ENCODE peak calls at places on chromosomes 6 and 20, in ten cellular contexts. One of them, this sample, is unnamed.

GRCh38 chr20:64065973-64066341 is 3.0 kb downstream of the TCEA2 start:
- DNase-seq in CD8-positive, alpha-beta T cell: no peak
- DNase-seq in kidney epithelial cell: peak
- DNase-seq in kidney: no peak
- DNase-seq in A549: peak
- DNase-seq in progenitor cell of endocrine pancreas: no peak
- DNase-seq in cardiac fibroblast: peak
- DNase-seq in stomach: no peak
- DNase-seq in IMR-90: peak
- DNase-seq in cardiac muscle cell: peak
- DNase-seq in this sample: peak

GRCh38 chr6:89385846-89386245 is 26.2 kb downstream of the RRAGD start:
- DNase-seq in stomach: no peak
- DNase-seq in progenitor cell of endocrine pancreas: no peak
- DNase-seq in kidney: no peak
- DNase-seq in cardiac fibroblast: no peak
- DNase-seq in IMR-90: no peak
- DNase-seq in cardiac muscle cell: no peak
- DNase-seq in A549: no peak
- DNase-seq in kidney epithelial cell: no peak
- DNase-seq in CD8-positive, alpha-beta T cell: no peak
- DNase-seq in this sample: no peak

GRCh38 chr6:158663465-158664167 is 13.8 kb downstream of the SYTL3 start:
- DNase-seq in cardiac fibroblast: no peak
- DNase-seq in A549: no peak
- DNase-seq in CD8-positive, alpha-beta T cell: no peak
- DNase-seq in kidney: no peak
- DNase-seq in IMR-90: no peak
- DNase-seq in cardiac muscle cell: no peak
- DNase-seq in kidney epithelial cell: no peak
- DNase-seq in stomach: peak
- DNase-seq in progenitor cell of endocrine pancreas: no peak
- DNase-seq in this sample: no peak

GRCh38 chr6:101117397-101118185 is 236.5 kb upstream of the ASCC3 start:
- DNase-seq in kidney epithelial cell: no peak
- DNase-seq in cardiac fibroblast: no peak
- DNase-seq in kidney: peak
- DNase-seq in CD8-positive, alpha-beta T cell: no peak
- DNase-seq in IMR-90: no peak
- DNase-seq in cardiac muscle cell: peak
- DNase-seq in stomach: no peak
- DNase-seq in A549: peak
- DNase-seq in progenitor cell of endocrine pancreas: no peak
- DNase-seq in this sample: no peak

GRCh38 chr6:1789092-1789491 is 179.4 kb downstream of the FOXC1 start:
- DNase-seq in IMR-90: peak
- DNase-seq in progenitor cell of endocrine pancreas: no peak
- DNase-seq in cardiac muscle cell: peak
- DNase-seq in kidney epithelial cell: no peak
- DNase-seq in cardiac fibroblast: peak
- DNase-seq in CD8-positive, alpha-beta T cell: no peak
- DNase-seq in stomach: no peak
- DNase-seq in kidney: no peak
- DNase-seq in A549: no peak
- DNase-seq in this sample: no peak

GRCh38 chr20:61963149-61963548 is 102.5 kb downstream of the TAF4 start:
- DNase-seq in A549: no peak
- DNase-seq in kidney epithelial cell: no peak
- DNase-seq in cardiac muscle cell: no peak
- DNase-seq in cardiac fibroblast: no peak
- DNase-seq in progenitor cell of endocrine pancreas: no peak
- DNase-seq in kidney: no peak
- DNase-seq in IMR-90: no peak
- DNase-seq in CD8-positive, alpha-beta T cell: no peak
- DNase-seq in stomach: no peak
- DNase-seq in this sample: no peak

GRCh38 chr20:51563597-51564332 is 21.2 kb upstream of the NFATC2 start:
- DNase-seq in IMR-90: peak
- DNase-seq in A549: peak
- DNase-seq in stomach: peak
- DNase-seq in progenitor cell of endocrine pancreas: no peak
- DNase-seq in cardiac muscle cell: peak
- DNase-seq in cardiac fibroblast: peak
- DNase-seq in kidney: peak
- DNase-seq in kidney epithelial cell: no peak
- DNase-seq in CD8-positive, alpha-beta T cell: no peak
- DNase-seq in this sample: no peak

GRCh38 chr6:107712523-107713213 is 111.4 kb downstream of the SCML4 start:
- DNase-seq in stomach: no peak
- DNase-seq in A549: no peak
- DNase-seq in cardiac fibroblast: no peak
- DNase-seq in IMR-90: peak
- DNase-seq in kidney epithelial cell: no peak
- DNase-seq in cardiac muscle cell: peak
- DNase-seq in kidney: no peak
- DNase-seq in progenitor cell of endocrine pancreas: no peak
- DNase-seq in CD8-positive, alpha-beta T cell: no peak
- DNase-seq in this sample: no peak

GRCh38 chr6:41688256-41688965 is 47.0 kb downstream of the TFEB start:
- DNase-seq in cardiac muscle cell: no peak
- DNase-seq in CD8-positive, alpha-beta T cell: no peak
- DNase-seq in stomach: no peak
- DNase-seq in kidney: no peak
- DNase-seq in kidney epithelial cell: no peak
- DNase-seq in IMR-90: no peak
- DNase-seq in cardiac fibroblast: no peak
- DNase-seq in A549: no peak
- DNase-seq in progenitor cell of endocrine pancreas: no peak
- DNase-seq in this sample: no peak

GRCh38 chr20:47956261-47956995 is 171.1 kb upstream of the SULF2 start:
- DNase-seq in kidney: no peak
- DNase-seq in progenitor cell of endocrine pancreas: no peak
- DNase-seq in stomach: no peak
- DNase-seq in A549: no peak
- DNase-seq in IMR-90: no peak
- DNase-seq in CD8-positive, alpha-beta T cell: no peak
- DNase-seq in cardiac muscle cell: peak
- DNase-seq in kidney epithelial cell: no peak
- DNase-seq in cardiac fibroblast: peak
- DNase-seq in this sample: no peak

GRCh38 chr6:154605207-154605877 is 94.9 kb upstream of the CNKSR3 start:
- DNase-seq in cardiac fibroblast: no peak
- DNase-seq in stomach: no peak
- DNase-seq in cardiac muscle cell: no peak
- DNase-seq in progenitor cell of endocrine pancreas: no peak
- DNase-seq in CD8-positive, alpha-beta T cell: no peak
- DNase-seq in A549: no peak
- DNase-seq in kidney: no peak
- DNase-seq in kidney epithelial cell: peak
- DNase-seq in IMR-90: no peak
- DNase-seq in this sample: no peak

GRCh38 chr20:44721785-44722054 is 6.6 kb downstream of the CCN5 start:
- DNase-seq in kidney epithelial cell: no peak
- DNase-seq in cardiac fibroblast: no peak
- DNase-seq in A549: no peak
- DNase-seq in stomach: no peak
- DNase-seq in IMR-90: no peak
- DNase-seq in cardiac muscle cell: no peak
- DNase-seq in progenitor cell of endocrine pancreas: no peak
- DNase-seq in CD8-positive, alpha-beta T cell: no peak
- DNase-seq in kidney: no peak
- DNase-seq in this sample: no peak

GRCh38 chr20:24805456-24806233 is 143.4 kb upstream of the CST7 start:
- DNase-seq in cardiac muscle cell: no peak
- DNase-seq in IMR-90: no peak
- DNase-seq in cardiac fibroblast: no peak
- DNase-seq in kidney epithelial cell: no peak
- DNase-seq in A549: no peak
- DNase-seq in progenitor cell of endocrine pancreas: no peak
- DNase-seq in kidney: no peak
- DNase-seq in stomach: no peak
- DNase-seq in CD8-positive, alpha-beta T cell: no peak
- DNase-seq in this sample: no peak

GRCh38 chr6:16623029-16623653 is 138.1 kb downstream of the ATXN1 start:
- DNase-seq in IMR-90: peak
- DNase-seq in kidney: no peak
- DNase-seq in CD8-positive, alpha-beta T cell: no peak
- DNase-seq in cardiac muscle cell: peak
- DNase-seq in kidney epithelial cell: no peak
- DNase-seq in progenitor cell of endocrine pancreas: no peak
- DNase-seq in stomach: no peak
- DNase-seq in A549: peak
- DNase-seq in cardiac fibroblast: peak
- DNase-seq in this sample: no peak

GRCh38 chr6:67094431-67094830 is 1387.4 kb upstream of the EYS start:
- DNase-seq in stomach: no peak
- DNase-seq in IMR-90: no peak
- DNase-seq in A549: no peak
- DNase-seq in cardiac muscle cell: no peak
- DNase-seq in kidney epithelial cell: no peak
- DNase-seq in CD8-positive, alpha-beta T cell: no peak
- DNase-seq in progenitor cell of endocrine pancreas: no peak
- DNase-seq in cardiac fibroblast: no peak
- DNase-seq in kidney: no peak
- DNase-seq in this sample: no peak

GRCh38 chr6:21228411-21228810 is 365.1 kb upstream of the SOX4 start:
- DNase-seq in A549: no peak
- DNase-seq in IMR-90: peak
- DNase-seq in kidney epithelial cell: no peak
- DNase-seq in kidney: no peak
- DNase-seq in progenitor cell of endocrine pancreas: no peak
- DNase-seq in cardiac muscle cell: no peak
- DNase-seq in cardiac fibroblast: no peak
- DNase-seq in stomach: no peak
- DNase-seq in CD8-positive, alpha-beta T cell: no peak
- DNase-seq in this sample: no peak

GRCh38 chr6:22785036-22785435 is 215.7 kb downstream of the HDGFL1 start:
- DNase-seq in kidney epithelial cell: peak
- DNase-seq in stomach: no peak
- DNase-seq in progenitor cell of endocrine pancreas: no peak
- DNase-seq in CD8-positive, alpha-beta T cell: no peak
- DNase-seq in IMR-90: peak
- DNase-seq in kidney: no peak
- DNase-seq in cardiac fibroblast: peak
- DNase-seq in A549: no peak
- DNase-seq in cardiac muscle cell: peak
- DNase-seq in this sample: no peak

GRCh38 chr6:24667378-24667803 is 514 bp downstream of the ACOT13 start:
- DNase-seq in progenitor cell of endocrine pancreas: no peak
- DNase-seq in cardiac fibroblast: peak
- DNase-seq in kidney: no peak
- DNase-seq in IMR-90: peak
- DNase-seq in CD8-positive, alpha-beta T cell: no peak
- DNase-seq in kidney epithelial cell: no peak
- DNase-seq in A549: peak
- DNase-seq in stomach: no peak
- DNase-seq in cardiac muscle cell: peak
- DNase-seq in this sample: no peak
- TF ChIP-seq CTCF in progenitor cell of endocrine pancreas: no peak
- TF ChIP-seq CTCF in cardiac fibroblast: no peak
- TF ChIP-seq CTCF in kidney: no peak
- TF ChIP-seq CTCF in IMR-90: no peak
- TF ChIP-seq CTCF in CD8-positive, alpha-beta T cell: no peak
- TF ChIP-seq CTCF in kidney epithelial cell: no peak
- TF ChIP-seq CTCF in A549: no peak
- TF ChIP-seq CTCF in stomach: no peak
- TF ChIP-seq CTCF in cardiac muscle cell: no peak
- TF ChIP-seq CTCF in this sample: no peak

GRCh38 chr6:157213897-157214296 is 109.4 kb downstream of the TMEM242 start:
- DNase-seq in IMR-90: no peak
- DNase-seq in kidney epithelial cell: no peak
- DNase-seq in kidney: no peak
- DNase-seq in CD8-positive, alpha-beta T cell: no peak
- DNase-seq in progenitor cell of endocrine pancreas: no peak
- DNase-seq in cardiac fibroblast: no peak
- DNase-seq in cardiac muscle cell: no peak
- DNase-seq in stomach: no peak
- DNase-seq in A549: no peak
- DNase-seq in this sample: no peak
- TF ChIP-seq CTCF in IMR-90: no peak
- TF ChIP-seq CTCF in kidney epithelial cell: no peak
- TF ChIP-seq CTCF in kidney: no peak
- TF ChIP-seq CTCF in CD8-positive, alpha-beta T cell: no peak
- TF ChIP-seq CTCF in progenitor cell of endocrine pancreas: no peak
- TF ChIP-seq CTCF in cardiac fibroblast: no peak
- TF ChIP-seq CTCF in cardiac muscle cell: no peak
- TF ChIP-seq CTCF in stomach: no peak
- TF ChIP-seq CTCF in A549: no peak
- TF ChIP-seq CTCF in this sample: no peak

GRCh38 chr20:32238483-32239425 is 31.1 kb downstream of the POFUT1 start:
- DNase-seq in kidney: no peak
- DNase-seq in cardiac fibroblast: no peak
- DNase-seq in IMR-90: no peak
- DNase-seq in progenitor cell of endocrine pancreas: no peak
- DNase-seq in stomach: no peak
- DNase-seq in cardiac muscle cell: no peak
- DNase-seq in kidney epithelial cell: no peak
- DNase-seq in CD8-positive, alpha-beta T cell: no peak
- DNase-seq in A549: no peak
- DNase-seq in this sample: no peak

GRCh38 chr20:32236819-32237218 is 29.1 kb downstream of the POFUT1 start:
- DNase-seq in CD8-positive, alpha-beta T cell: no peak
- DNase-seq in cardiac muscle cell: no peak
- DNase-seq in stomach: no peak
- DNase-seq in progenitor cell of endocrine pancreas: no peak
- DNase-seq in IMR-90: no peak
- DNase-seq in cardiac fibroblast: no peak
- DNase-seq in kidney: no peak
- DNase-seq in kidney epithelial cell: no peak
- DNase-seq in A549: no peak
- DNase-seq in this sample: no peak

GRCh38 chr20:32241807-32242206 is 34.1 kb downstream of the POFUT1 start:
- DNase-seq in cardiac fibroblast: no peak
- DNase-seq in kidney: no peak
- DNase-seq in A549: no peak
- DNase-seq in stomach: no peak
- DNase-seq in IMR-90: no peak
- DNase-seq in CD8-positive, alpha-beta T cell: no peak
- DNase-seq in kidney epithelial cell: no peak
- DNase-seq in cardiac muscle cell: no peak
- DNase-seq in progenitor cell of endocrine pancreas: no peak
- DNase-seq in this sample: no peak

GRCh38 chr20:32237419-32237818 is 29.7 kb downstream of the POFUT1 start:
- DNase-seq in cardiac muscle cell: no peak
- DNase-seq in cardiac fibroblast: no peak
- DNase-seq in CD8-positive, alpha-beta T cell: no peak
- DNase-seq in kidney: no peak
- DNase-seq in A549: no peak
- DNase-seq in IMR-90: no peak
- DNase-seq in kidney epithelial cell: no peak
- DNase-seq in stomach: no peak
- DNase-seq in progenitor cell of endocrine pancreas: no peak
- DNase-seq in this sample: no peak

GRCh38 chr20:32240220-32240619 is 32.5 kb downstream of the POFUT1 start:
- DNase-seq in A549: no peak
- DNase-seq in IMR-90: no peak
- DNase-seq in progenitor cell of endocrine pancreas: peak
- DNase-seq in CD8-positive, alpha-beta T cell: no peak
- DNase-seq in stomach: no peak
- DNase-seq in kidney: no peak
- DNase-seq in cardiac muscle cell: no peak
- DNase-seq in cardiac fibroblast: no peak
- DNase-seq in kidney epithelial cell: no peak
- DNase-seq in this sample: no peak
- TF ChIP-seq CTCF in A549: no peak
- TF ChIP-seq CTCF in IMR-90: no peak
- TF ChIP-seq CTCF in progenitor cell of endocrine pancreas: peak
- TF ChIP-seq CTCF in CD8-positive, alpha-beta T cell: no peak
- TF ChIP-seq CTCF in stomach: no peak
- TF ChIP-seq CTCF in kidney: no peak
- TF ChIP-seq CTCF in cardiac muscle cell: no peak
- TF ChIP-seq CTCF in cardiac fibroblast: no peak
- TF ChIP-seq CTCF in kidney epithelial cell: peak
- TF ChIP-seq CTCF in this sample: no peak

GRCh38 chr20:60718743-60719142 is 533.3 kb upstream of the CDH4 start:
- DNase-seq in IMR-90: no peak
- DNase-seq in cardiac fibroblast: no peak
- DNase-seq in kidney: no peak
- DNase-seq in CD8-positive, alpha-beta T cell: no peak
- DNase-seq in A549: no peak
- DNase-seq in progenitor cell of endocrine pancreas: no peak
- DNase-seq in cardiac muscle cell: no peak
- DNase-seq in kidney epithelial cell: no peak
- DNase-seq in stomach: no peak
- DNase-seq in this sample: no peak
- TF ChIP-seq CTCF in IMR-90: no peak
- TF ChIP-seq CTCF in cardiac fibroblast: no peak
- TF ChIP-seq CTCF in kidney: no peak
- TF ChIP-seq CTCF in CD8-positive, alpha-beta T cell: no peak
- TF ChIP-seq CTCF in A549: no peak
- TF ChIP-seq CTCF in progenitor cell of endocrine pancreas: peak
- TF ChIP-seq CTCF in cardiac muscle cell: no peak
- TF ChIP-seq CTCF in kidney epithelial cell: no peak
- TF ChIP-seq CTCF in stomach: no peak
- TF ChIP-seq CTCF in this sample: no peak

This sample was measured in natural killer cell.